ENCODE peak calls at places on chromosomes 13 and 19, in nine cellular contexts. B, X, H, F, U, I, K, Y and Z are unnamed samples.

GRCh38 chr19:51018745-51019543 is 565 bp downstream of the KLK10 start:
- DNase-seq in B (no peak), X (no peak), H (no peak), F (no peak), U (no peak), I (no peak), K (no peak), Y (no peak), Z (no peak)

GRCh38 chr13:45548281-45548680 is 67.3 kb downstream of the ERICH6B start:
- DNase-seq in B (no peak), X (no peak), H (no peak), F (no peak), U (no peak), I (no peak), K (no peak), Y (no peak), Z (no peak)

GRCh38 chr13:43751624-43752023 is 35.1 kb downstream of the ENOX1 start:
- DNase-seq in B (no peak), X (no peak), H (no peak), F (peak; percentile 4), U (no peak), I (no peak), K (no peak), Y (no peak), Z (peak; percentile 61)

GRCh38 chr19:35389192-35389861 is 18.5 kb downstream of the GPR42 start:
- DNase-seq in B (no peak), X (no peak), H (no peak), F (no peak), U (no peak), I (no peak), K (no peak), Y (no peak), Z (peak; percentile 4)

GRCh38 chr19:46546194-46546896 is 50.7 kb upstream of the PNMA8B start:
- DNase-seq in B (peak; percentile 67), X (peak; percentile 41), H (peak; percentile 10), F (peak; percentile 14), U (peak; percentile 29), I (no peak), K (no peak), Y (peak; percentile 30), Z (peak; percentile 89)

GRCh38 chr19:30148039-30148438 is 206.0 kb downstream of the URI1 start:
- DNase-seq in B (no peak), X (no peak), H (no peak), F (no peak), U (no peak), I (no peak), K (no peak), Y (no peak), Z (peak; percentile 17)

GRCh38 chr19:3987619-3988371 is 2.5 kb upstream of the EEF2 start:
- DNase-seq in B (peak; percentile 83), X (peak; percentile 91), H (peak; percentile 88), F (peak; percentile 76), U (peak; percentile 95), I (peak; percentile 92), K (peak; percentile 85), Y (peak; percentile 90), Z (peak; percentile 76)

GRCh38 chr13:37919329-37919880 is 49.8 kb upstream of the TRPC4 start:
- DNase-seq in B (no peak), X (no peak), H (no peak), F (no peak), U (no peak), I (no peak), K (no peak), Y (no peak), Z (no peak)

GRCh38 chr19:49344516-49345423 is 9.6 kb downstream of the CD37 start:
- DNase-seq in B (no peak), X (no peak), H (no peak), F (no peak), U (no peak), I (no peak), K (no peak), Y (no peak), Z (no peak)

GRCh38 chr13:53784331-53784730 is 755.7 kb downstream of the OLFM4 start:
- DNase-seq in B (no peak), X (no peak), H (no peak), F (no peak), U (no peak), I (no peak), K (no peak), Y (no peak), Z (no peak)

GRCh38 chr19:2021453-2022140 is 6.1 kb upstream of the BTBD2 start:
- DNase-seq in B (no peak), X (no peak), H (no peak), F (no peak), U (no peak), I (no peak), K (no peak), Y (no peak), Z (no peak)

GRCh38 chr13:93794197-93794885 is 567.7 kb downstream of the GPC6 start:
- DNase-seq in B (no peak), X (peak; percentile 3), H (no peak), F (peak; percentile 42), U (no peak), I (no peak), K (no peak), Y (peak; percentile 47), Z (no peak)

GRCh38 chr19:46015080-46015960 is 7.5 kb downstream of the PGLYRP1 start:
- DNase-seq in B (peak; percentile 29), X (peak; percentile 75), H (peak; percentile 36), F (no peak), U (peak; percentile 38), I (peak; percentile 70), K (peak; percentile 57), Y (peak; percentile 75), Z (peak; percentile 83)

GRCh38 chr19:46944123-46944718 is 75.4 kb upstream of the NPAS1 start:
- DNase-seq in B (no peak), X (no peak), H (no peak), F (no peak), U (no peak), I (no peak), K (no peak), Y (no peak), Z (no peak)

GRCh38 chr19:2815191-2815614 is 4.5 kb upstream of the ZNF554 start:
- DNase-seq in B (no peak), X (no peak), H (no peak), F (no peak), U (no peak), I (no peak), K (no peak), Y (no peak), Z (no peak)

GRCh38 chr13:34591801-34592454 is 350.1 kb upstream of the NBEA start:
- DNase-seq in B (no peak), X (no peak), H (no peak), F (no peak), U (no peak), I (no peak), K (no peak), Y (no peak), Z (no peak)

GRCh38 chr19:50427318-50427925 is 5.3 kb upstream of the MYBPC2 start:
- DNase-seq in B (no peak), X (no peak), H (no peak), F (no peak), U (no peak), I (no peak), K (no peak), Y (no peak), Z (no peak)

GRCh38 chr19:3479819-3480215 is 508 bp downstream of the SMIM24 start:
- DNase-seq in B (peak; percentile 72), X (peak; percentile 36), H (peak; percentile 50), F (no peak), U (peak; percentile 90), I (no peak), K (no peak), Y (peak; percentile 33), Z (peak; percentile 36)

GRCh38 chr19:34366670-34367423 is 1.9 kb downstream of the GPI start:
- DNase-seq in B (no peak), X (no peak), H (no peak), F (peak; percentile 74), U (no peak), I (no peak), K (no peak), Y (no peak), Z (peak; percentile 46)

GRCh38 chr19:49335784-49336481 is 727 bp downstream of the CD37 start:
- DNase-seq in B (no peak), X (peak; percentile 78), H (no peak), F (no peak), U (peak; percentile 70), I (no peak), K (no peak), Y (peak; percentile 43), Z (no peak)

GRCh38 chr13:32902898-32903297 is 113.3 kb upstream of the KL start:
- DNase-seq in B (no peak), X (no peak), H (no peak), F (peak; percentile 23), U (no peak), I (no peak), K (no peak), Y (no peak), Z (no peak)